ENCODE peak calls at places on chromosomes 11 and 22, in eight cellular contexts. One of them, this sample, is unnamed.

GRCh38 chr11:126358763-126359160 is 3.3 kb downstream of the ST3GAL4 start:
- DNase-seq in chondrocyte: peak
- DNase-seq in fibroblast of mammary gland: no peak
- DNase-seq in epithelial cell of esophagus: no peak
- DNase-seq in right lobe of liver: no peak
- DNase-seq in posterior cingulate gyrus: peak
- DNase-seq in activated T-cell treated with anti-CD3 and anti-CD28 coated beads, Interleukin-2, amount 50 U/mL, for 24 hours: no peak
- DNase-seq in DMS 273 treated with DMSO at 0.1 percent for 48 hours: no peak
- DNase-seq in this sample: no peak

GRCh38 chr22:46895753-46896152 is 133.3 kb downstream of the TBC1D22A start:
- DNase-seq in chondrocyte: no peak
- DNase-seq in fibroblast of mammary gland: no peak
- DNase-seq in epithelial cell of esophagus: no peak
- DNase-seq in right lobe of liver: no peak
- DNase-seq in posterior cingulate gyrus: peak
- DNase-seq in activated T-cell treated with anti-CD3 and anti-CD28 coated beads, Interleukin-2, amount 50 U/mL, for 24 hours: no peak
- DNase-seq in DMS 273 treated with DMSO at 0.1 percent for 48 hours: no peak
- DNase-seq in this sample: no peak

GRCh38 chr11:130037881-130038601 is 31.7 kb upstream of the APLP2 start:
- DNase-seq in chondrocyte: no peak
- DNase-seq in fibroblast of mammary gland: peak
- DNase-seq in epithelial cell of esophagus: peak
- DNase-seq in right lobe of liver: no peak
- DNase-seq in posterior cingulate gyrus: no peak
- DNase-seq in activated T-cell treated with anti-CD3 and anti-CD28 coated beads, Interleukin-2, amount 50 U/mL, for 24 hours: no peak
- DNase-seq in DMS 273 treated with DMSO at 0.1 percent for 48 hours: no peak
- DNase-seq in this sample: no peak

GRCh38 chr11:44158384-44158783 is 62.9 kb downstream of the EXT2 start:
- DNase-seq in chondrocyte: no peak
- DNase-seq in fibroblast of mammary gland: no peak
- DNase-seq in epithelial cell of esophagus: no peak
- DNase-seq in right lobe of liver: no peak
- DNase-seq in posterior cingulate gyrus: no peak
- DNase-seq in activated T-cell treated with anti-CD3 and anti-CD28 coated beads, Interleukin-2, amount 50 U/mL, for 24 hours: no peak
- DNase-seq in DMS 273 treated with DMSO at 0.1 percent for 48 hours: no peak
- DNase-seq in this sample: no peak

GRCh38 chr22:45649809-45650208 is 21.8 kb upstream of the ATXN10 start:
- DNase-seq in chondrocyte: peak
- DNase-seq in fibroblast of mammary gland: no peak
- DNase-seq in epithelial cell of esophagus: no peak
- DNase-seq in right lobe of liver: no peak
- DNase-seq in posterior cingulate gyrus: no peak
- DNase-seq in activated T-cell treated with anti-CD3 and anti-CD28 coated beads, Interleukin-2, amount 50 U/mL, for 24 hours: no peak
- DNase-seq in DMS 273 treated with DMSO at 0.1 percent for 48 hours: no peak
- DNase-seq in this sample: no peak

GRCh38 chr22:37501176-37501609 is 15.0 kb upstream of the MFNG start:
- DNase-seq in chondrocyte: no peak
- DNase-seq in fibroblast of mammary gland: no peak
- DNase-seq in epithelial cell of esophagus: no peak
- DNase-seq in right lobe of liver: peak
- DNase-seq in posterior cingulate gyrus: peak
- DNase-seq in activated T-cell treated with anti-CD3 and anti-CD28 coated beads, Interleukin-2, amount 50 U/mL, for 24 hours: no peak
- DNase-seq in DMS 273 treated with DMSO at 0.1 percent for 48 hours: no peak
- DNase-seq in this sample: no peak

GRCh38 chr22:40612291-40612740 is 24.2 kb downstream of the MRTFA start:
- DNase-seq in chondrocyte: no peak
- DNase-seq in fibroblast of mammary gland: no peak
- DNase-seq in epithelial cell of esophagus: peak
- DNase-seq in right lobe of liver: no peak
- DNase-seq in posterior cingulate gyrus: no peak
- DNase-seq in activated T-cell treated with anti-CD3 and anti-CD28 coated beads, Interleukin-2, amount 50 U/mL, for 24 hours: no peak
- DNase-seq in DMS 273 treated with DMSO at 0.1 percent for 48 hours: no peak
- DNase-seq in this sample: no peak

GRCh38 chr11:64753380-64754123 is 6.2 kb downstream of the PYGM start:
- DNase-seq in chondrocyte: peak
- DNase-seq in fibroblast of mammary gland: no peak
- DNase-seq in epithelial cell of esophagus: no peak
- DNase-seq in right lobe of liver: no peak
- DNase-seq in posterior cingulate gyrus: peak
- DNase-seq in activated T-cell treated with anti-CD3 and anti-CD28 coated beads, Interleukin-2, amount 50 U/mL, for 24 hours: no peak
- DNase-seq in DMS 273 treated with DMSO at 0.1 percent for 48 hours: no peak
- DNase-seq in this sample: no peak

GRCh38 chr11:134939905-134940304 is 527.9 kb upstream of the B3GAT1 start:
- DNase-seq in chondrocyte: no peak
- DNase-seq in fibroblast of mammary gland: no peak
- DNase-seq in epithelial cell of esophagus: no peak
- DNase-seq in right lobe of liver: no peak
- DNase-seq in posterior cingulate gyrus: peak
- DNase-seq in activated T-cell treated with anti-CD3 and anti-CD28 coated beads, Interleukin-2, amount 50 U/mL, for 24 hours: no peak
- DNase-seq in DMS 273 treated with DMSO at 0.1 percent for 48 hours: no peak
- DNase-seq in this sample: no peak

GRCh38 chr11:32316232-32316631 is 119.1 kb downstream of the WT1 start:
- DNase-seq in chondrocyte: no peak
- DNase-seq in fibroblast of mammary gland: no peak
- DNase-seq in epithelial cell of esophagus: no peak
- DNase-seq in right lobe of liver: no peak
- DNase-seq in posterior cingulate gyrus: no peak
- DNase-seq in activated T-cell treated with anti-CD3 and anti-CD28 coated beads, Interleukin-2, amount 50 U/mL, for 24 hours: no peak
- DNase-seq in DMS 273 treated with DMSO at 0.1 percent for 48 hours: no peak
- DNase-seq in this sample: no peak

GRCh38 chr22:33227791-33228190 is 169.6 kb upstream of the SYN3 start:
- DNase-seq in chondrocyte: no peak
- DNase-seq in fibroblast of mammary gland: no peak
- DNase-seq in epithelial cell of esophagus: no peak
- DNase-seq in right lobe of liver: no peak
- DNase-seq in posterior cingulate gyrus: no peak
- DNase-seq in activated T-cell treated with anti-CD3 and anti-CD28 coated beads, Interleukin-2, amount 50 U/mL, for 24 hours: no peak
- DNase-seq in DMS 273 treated with DMSO at 0.1 percent for 48 hours: no peak
- DNase-seq in this sample: no peak

GRCh38 chr22:39739338-39740027 is 154.1 kb downstream of the ENTHD1 start:
- DNase-seq in chondrocyte: no peak
- DNase-seq in fibroblast of mammary gland: no peak
- DNase-seq in epithelial cell of esophagus: peak
- DNase-seq in right lobe of liver: no peak
- DNase-seq in posterior cingulate gyrus: no peak
- DNase-seq in activated T-cell treated with anti-CD3 and anti-CD28 coated beads, Interleukin-2, amount 50 U/mL, for 24 hours: no peak
- DNase-seq in DMS 273 treated with DMSO at 0.1 percent for 48 hours: no peak
- DNase-seq in this sample: no peak

GRCh38 chr11:62324738-62325556 is 12.3 kb upstream of the ASRGL1 start:
- DNase-seq in chondrocyte: no peak
- DNase-seq in fibroblast of mammary gland: peak
- DNase-seq in epithelial cell of esophagus: peak
- DNase-seq in right lobe of liver: no peak
- DNase-seq in posterior cingulate gyrus: peak
- DNase-seq in activated T-cell treated with anti-CD3 and anti-CD28 coated beads, Interleukin-2, amount 50 U/mL, for 24 hours: peak
- DNase-seq in DMS 273 treated with DMSO at 0.1 percent for 48 hours: no peak
- DNase-seq in this sample: no peak

GRCh38 chr22:23243006-23243573 is 62.8 kb downstream of the BCR start:
- DNase-seq in chondrocyte: no peak
- DNase-seq in fibroblast of mammary gland: no peak
- DNase-seq in epithelial cell of esophagus: no peak
- DNase-seq in right lobe of liver: no peak
- DNase-seq in posterior cingulate gyrus: peak
- DNase-seq in activated T-cell treated with anti-CD3 and anti-CD28 coated beads, Interleukin-2, amount 50 U/mL, for 24 hours: peak
- DNase-seq in DMS 273 treated with DMSO at 0.1 percent for 48 hours: no peak
- DNase-seq in this sample: no peak

GRCh38 chr11:130474637-130475400 is 26.4 kb downstream of the ADAMTS15 start:
- DNase-seq in chondrocyte: no peak
- DNase-seq in fibroblast of mammary gland: no peak
- DNase-seq in epithelial cell of esophagus: no peak
- DNase-seq in right lobe of liver: no peak
- DNase-seq in posterior cingulate gyrus: peak
- DNase-seq in activated T-cell treated with anti-CD3 and anti-CD28 coated beads, Interleukin-2, amount 50 U/mL, for 24 hours: no peak
- DNase-seq in DMS 273 treated with DMSO at 0.1 percent for 48 hours: no peak
- DNase-seq in this sample: no peak

GRCh38 chr11:36346562-36347383 is 50.7 kb downstream of the PRR5L start:
- DNase-seq in chondrocyte: no peak
- DNase-seq in fibroblast of mammary gland: no peak
- DNase-seq in epithelial cell of esophagus: no peak
- DNase-seq in right lobe of liver: no peak
- DNase-seq in posterior cingulate gyrus: no peak
- DNase-seq in activated T-cell treated with anti-CD3 and anti-CD28 coated beads, Interleukin-2, amount 50 U/mL, for 24 hours: no peak
- DNase-seq in DMS 273 treated with DMSO at 0.1 percent for 48 hours: no peak
- DNase-seq in this sample: no peak

GRCh38 chr11:124736738-124737137 is 3.0 kb upstream of the NRGN start:
- DNase-seq in chondrocyte: no peak
- DNase-seq in fibroblast of mammary gland: no peak
- DNase-seq in epithelial cell of esophagus: no peak
- DNase-seq in right lobe of liver: no peak
- DNase-seq in posterior cingulate gyrus: no peak
- DNase-seq in activated T-cell treated with anti-CD3 and anti-CD28 coated beads, Interleukin-2, amount 50 U/mL, for 24 hours: no peak
- DNase-seq in DMS 273 treated with DMSO at 0.1 percent for 48 hours: no peak
- DNase-seq in this sample: no peak

GRCh38 chr11:70397336-70397982 is 870 bp upstream of the CTTN start:
- DNase-seq in chondrocyte: no peak
- DNase-seq in fibroblast of mammary gland: no peak
- DNase-seq in epithelial cell of esophagus: no peak
- DNase-seq in right lobe of liver: no peak
- DNase-seq in posterior cingulate gyrus: no peak
- DNase-seq in activated T-cell treated with anti-CD3 and anti-CD28 coated beads, Interleukin-2, amount 50 U/mL, for 24 hours: peak
- DNase-seq in DMS 273 treated with DMSO at 0.1 percent for 48 hours: peak
- DNase-seq in this sample: no peak

GRCh38 chr11:45105233-45105992 is 41.0 kb upstream of the PRDM11 start:
- DNase-seq in chondrocyte: no peak
- DNase-seq in fibroblast of mammary gland: peak
- DNase-seq in epithelial cell of esophagus: peak
- DNase-seq in right lobe of liver: peak
- DNase-seq in posterior cingulate gyrus: peak
- DNase-seq in activated T-cell treated with anti-CD3 and anti-CD28 coated beads, Interleukin-2, amount 50 U/mL, for 24 hours: peak
- DNase-seq in DMS 273 treated with DMSO at 0.1 percent for 48 hours: peak
- DNase-seq in this sample: peak

GRCh38 chr11:112784323-112785073 is 176.7 kb upstream of the NCAM1 start:
- DNase-seq in chondrocyte: no peak
- DNase-seq in fibroblast of mammary gland: peak
- DNase-seq in epithelial cell of esophagus: no peak
- DNase-seq in right lobe of liver: peak
- DNase-seq in posterior cingulate gyrus: peak
- DNase-seq in activated T-cell treated with anti-CD3 and anti-CD28 coated beads, Interleukin-2, amount 50 U/mL, for 24 hours: no peak
- DNase-seq in DMS 273 treated with DMSO at 0.1 percent for 48 hours: no peak
- DNase-seq in this sample: peak

GRCh38 chr11:77175869-77176539 is 48.0 kb downstream of the MYO7A start:
- DNase-seq in chondrocyte: peak
- DNase-seq in fibroblast of mammary gland: no peak
- DNase-seq in epithelial cell of esophagus: no peak
- DNase-seq in right lobe of liver: no peak
- DNase-seq in posterior cingulate gyrus: peak
- DNase-seq in activated T-cell treated with anti-CD3 and anti-CD28 coated beads, Interleukin-2, amount 50 U/mL, for 24 hours: no peak
- DNase-seq in DMS 273 treated with DMSO at 0.1 percent for 48 hours: no peak
- DNase-seq in this sample: no peak

GRCh38 chr11:71496421-71496820 is 30.6 kb upstream of the KRTAP5-7 start:
- DNase-seq in chondrocyte: peak
- DNase-seq in fibroblast of mammary gland: no peak
- DNase-seq in epithelial cell of esophagus: no peak
- DNase-seq in right lobe of liver: no peak
- DNase-seq in posterior cingulate gyrus: peak
- DNase-seq in activated T-cell treated with anti-CD3 and anti-CD28 coated beads, Interleukin-2, amount 50 U/mL, for 24 hours: peak
- DNase-seq in DMS 273 treated with DMSO at 0.1 percent for 48 hours: no peak
- DNase-seq in this sample: no peak

GRCh38 chr11:111707039-111707690 is 59.0 kb downstream of the PPP2R1B start:
- DNase-seq in chondrocyte: no peak
- DNase-seq in fibroblast of mammary gland: peak
- DNase-seq in epithelial cell of esophagus: peak
- DNase-seq in right lobe of liver: peak
- DNase-seq in posterior cingulate gyrus: no peak
- DNase-seq in activated T-cell treated with anti-CD3 and anti-CD28 coated beads, Interleukin-2, amount 50 U/mL, for 24 hours: no peak
- DNase-seq in DMS 273 treated with DMSO at 0.1 percent for 48 hours: no peak
- DNase-seq in this sample: no peak

GRCh38 chr11:113730887-113731726 is 25.0 kb upstream of the TMPRSS5 start:
- DNase-seq in chondrocyte: no peak
- DNase-seq in fibroblast of mammary gland: peak
- DNase-seq in epithelial cell of esophagus: peak
- DNase-seq in right lobe of liver: no peak
- DNase-seq in posterior cingulate gyrus: peak
- DNase-seq in activated T-cell treated with anti-CD3 and anti-CD28 coated beads, Interleukin-2, amount 50 U/mL, for 24 hours: no peak
- DNase-seq in DMS 273 treated with DMSO at 0.1 percent for 48 hours: peak
- DNase-seq in this sample: peak

GRCh38 chr11:65932558-65932919 is 12.7 kb upstream of the TSGA10IP start:
- DNase-seq in chondrocyte: no peak
- DNase-seq in fibroblast of mammary gland: no peak
- DNase-seq in epithelial cell of esophagus: peak
- DNase-seq in right lobe of liver: no peak
- DNase-seq in posterior cingulate gyrus: peak
- DNase-seq in activated T-cell treated with anti-CD3 and anti-CD28 coated beads, Interleukin-2, amount 50 U/mL, for 24 hours: no peak
- DNase-seq in DMS 273 treated with DMSO at 0.1 percent for 48 hours: no peak
- DNase-seq in this sample: no peak

GRCh38 chr11:43632171-43632570 is 48.4 kb upstream of the HSD17B12 start:
- DNase-seq in chondrocyte: no peak
- DNase-seq in fibroblast of mammary gland: peak
- DNase-seq in epithelial cell of esophagus: peak
- DNase-seq in right lobe of liver: no peak
- DNase-seq in posterior cingulate gyrus: no peak
- DNase-seq in activated T-cell treated with anti-CD3 and anti-CD28 coated beads, Interleukin-2, amount 50 U/mL, for 24 hours: no peak
- DNase-seq in DMS 273 treated with DMSO at 0.1 percent for 48 hours: no peak
- DNase-seq in this sample: no peak

GRCh38 chr11:59918987-59919589 is 19.1 kb upstream of the OOSP1 start:
- DNase-seq in chondrocyte: no peak
- DNase-seq in fibroblast of mammary gland: peak
- DNase-seq in epithelial cell of esophagus: peak
- DNase-seq in right lobe of liver: no peak
- DNase-seq in posterior cingulate gyrus: no peak
- DNase-seq in activated T-cell treated with anti-CD3 and anti-CD28 coated beads, Interleukin-2, amount 50 U/mL, for 24 hours: no peak
- DNase-seq in DMS 273 treated with DMSO at 0.1 percent for 48 hours: no peak
- DNase-seq in this sample: no peak

GRCh38 chr11:69358398-69359080 is 64.6 kb downstream of the MYEOV start:
- DNase-seq in chondrocyte: peak
- DNase-seq in fibroblast of mammary gland: no peak
- DNase-seq in epithelial cell of esophagus: no peak
- DNase-seq in right lobe of liver: peak
- DNase-seq in posterior cingulate gyrus: peak
- DNase-seq in activated T-cell treated with anti-CD3 and anti-CD28 coated beads, Interleukin-2, amount 50 U/mL, for 24 hours: peak
- DNase-seq in DMS 273 treated with DMSO at 0.1 percent for 48 hours: no peak
- DNase-seq in this sample: no peak

GRCh38 chr22:49756656-49757055 is 71.0 kb downstream of the BRD1 start:
- DNase-seq in chondrocyte: peak
- DNase-seq in fibroblast of mammary gland: no peak
- DNase-seq in epithelial cell of esophagus: no peak
- DNase-seq in right lobe of liver: no peak
- DNase-seq in posterior cingulate gyrus: no peak
- DNase-seq in activated T-cell treated with anti-CD3 and anti-CD28 coated beads, Interleukin-2, amount 50 U/mL, for 24 hours: peak
- DNase-seq in DMS 273 treated with DMSO at 0.1 percent for 48 hours: no peak
- DNase-seq in this sample: no peak

GRCh38 chr11:130042093-130042591 is 27.6 kb upstream of the APLP2 start:
- DNase-seq in chondrocyte: no peak
- DNase-seq in fibroblast of mammary gland: peak
- DNase-seq in epithelial cell of esophagus: peak
- DNase-seq in right lobe of liver: no peak
- DNase-seq in posterior cingulate gyrus: no peak
- DNase-seq in activated T-cell treated with anti-CD3 and anti-CD28 coated beads, Interleukin-2, amount 50 U/mL, for 24 hours: no peak
- DNase-seq in DMS 273 treated with DMSO at 0.1 percent for 48 hours: no peak
- DNase-seq in this sample: peak

GRCh38 chr11:2717561-2717960 is 17.8 kb upstream of the KCNQ1OT1 start:
- DNase-seq in chondrocyte: no peak
- DNase-seq in fibroblast of mammary gland: no peak
- DNase-seq in epithelial cell of esophagus: no peak
- DNase-seq in right lobe of liver: no peak
- DNase-seq in posterior cingulate gyrus: peak
- DNase-seq in activated T-cell treated with anti-CD3 and anti-CD28 coated beads, Interleukin-2, amount 50 U/mL, for 24 hours: no peak
- DNase-seq in DMS 273 treated with DMSO at 0.1 percent for 48 hours: no peak
- DNase-seq in this sample: no peak

GRCh38 chr22:30206964-30207363 is 39.6 kb downstream of the LIF start:
- DNase-seq in chondrocyte: peak
- DNase-seq in fibroblast of mammary gland: peak
- DNase-seq in epithelial cell of esophagus: peak
- DNase-seq in right lobe of liver: no peak
- DNase-seq in posterior cingulate gyrus: peak
- DNase-seq in activated T-cell treated with anti-CD3 and anti-CD28 coated beads, Interleukin-2, amount 50 U/mL, for 24 hours: peak
- DNase-seq in DMS 273 treated with DMSO at 0.1 percent for 48 hours: no peak
- DNase-seq in this sample: no peak

GRCh38 chr11:47333886-47334443 is 18.5 kb downstream of the MYBPC3 start:
- DNase-seq in chondrocyte: no peak
- DNase-seq in fibroblast of mammary gland: no peak
- DNase-seq in epithelial cell of esophagus: no peak
- DNase-seq in right lobe of liver: no peak
- DNase-seq in posterior cingulate gyrus: peak
- DNase-seq in activated T-cell treated with anti-CD3 and anti-CD28 coated beads, Interleukin-2, amount 50 U/mL, for 24 hours: no peak
- DNase-seq in DMS 273 treated with DMSO at 0.1 percent for 48 hours: no peak
- DNase-seq in this sample: no peak

GRCh38 chr11:121522043-121522941 is 69.5 kb upstream of the SORL1-AS1 start:
- DNase-seq in chondrocyte: no peak
- DNase-seq in fibroblast of mammary gland: no peak
- DNase-seq in epithelial cell of esophagus: peak
- DNase-seq in right lobe of liver: no peak
- DNase-seq in posterior cingulate gyrus: no peak
- DNase-seq in activated T-cell treated with anti-CD3 and anti-CD28 coated beads, Interleukin-2, amount 50 U/mL, for 24 hours: no peak
- DNase-seq in DMS 273 treated with DMSO at 0.1 percent for 48 hours: no peak
- DNase-seq in this sample: no peak

This sample was measured in DMS153.